ENCODE peak calls at places on chromosome 20, in five cellular contexts. V is body of pancreas; B is activated CD8-positive, alpha-beta memory T cell treated with anti-CD3 and anti-CD28 coated beads for 24 hours; M is CD4-positive, alpha-beta T cell; L is NCI-H2029 treated with DMSO at 0.1 percent for 48 hours. C is an unnamed sample.

GRCh38 chr20:25361287-25361683 is 29.4 kb downstream of the ABHD12 start:
- DNase-seq in L (no peak), V (no peak), M (no peak), B (no peak), C (no peak)

GRCh38 chr20:59044295-59044694 is 1.7 kb upstream of the PRELID3B start:
- DNase-seq in B (no peak), L (no peak), V (no peak), M (no peak), C (no peak)

GRCh38 chr20:25285856-25286798 is 38.2 kb downstream of the PYGB start:
- DNase-seq in M (no peak), V (peak), L (no peak), B (no peak), C (no peak)

GRCh38 chr20:51445591-51445990 is 96.9 kb downstream of the NFATC2 start:
- DNase-seq in M (no peak), V (no peak), B (no peak), L (no peak), C (no peak)

GRCh38 chr20:59708326-59708725 is 104.0 kb downstream of the PHACTR3 start:
- DNase-seq in M (no peak), L (no peak), V (no peak), B (no peak), C (no peak)

GRCh38 chr20:2224246-2224645 is 71.6 kb upstream of the TGM3 start:
- DNase-seq in M (no peak), B (no peak), V (no peak), L (no peak), C (no peak)

GRCh38 chr20:13510837-13511488 is 127.8 kb downstream of the TASP1 start:
- DNase-seq in V (peak), B (no peak), L (no peak), M (no peak), C (no peak)

GRCh38 chr20:16587066-16587465 is 13.8 kb upstream of the KIF16B start:
- DNase-seq in V (no peak), B (no peak), L (no peak), M (no peak), C (no peak)

GRCh38 chr20:11429168-11429567 is 488.5 kb upstream of the BTBD3 start:
- DNase-seq in M (no peak), L (no peak), V (no peak), B (no peak), C (no peak)

GRCh38 chr20:41524980-41525613 is 93.1 kb downstream of the CHD6 start:
- DNase-seq in V (peak), B (no peak), M (no peak), L (peak), C (peak)

GRCh38 chr20:62662422-62662821 is 20.1 kb downstream of the SLCO4A1 start:
- DNase-seq in B (no peak), V (no peak), L (no peak), M (no peak), C (no peak)

GRCh38 chr20:23128461-23129125 is 42.5 kb upstream of the CD93 start:
- DNase-seq in V (peak), B (no peak), L (no peak), M (no peak), C (no peak)

GRCh38 chr20:51166489-51166888 is 143.6 kb upstream of the KCNG1 start:
- DNase-seq in L (no peak), B (no peak), M (no peak), V (no peak), C (no peak)

GRCh38 chr20:52294106-52294628 is 102.6 kb upstream of the ZFP64 start:
- DNase-seq in B (no peak), V (no peak), L (no peak), M (no peak), C (no peak)

GRCh38 chr20:7196481-7196880 is 429.0 kb downstream of the BMP2 start:
- DNase-seq in M (no peak), V (no peak), L (no peak), B (no peak), C (no peak)

GRCh38 chr20:17614176-17614811 is 44.4 kb downstream of the DSTN start:
- DNase-seq in B (peak), L (no peak), V (peak), M (no peak), C (peak)

GRCh38 chr20:35320396-35321126 is 28.3 kb upstream of the FAM83C start:
- DNase-seq in B (no peak), L (no peak), V (no peak), M (no peak), C (no peak)

GRCh38 chr20:22617160-22617559 is 32.8 kb upstream of the FOXA2 start:
- DNase-seq in L (peak), V (peak), B (no peak), M (no peak), C (peak)

GRCh38 chr20:5065489-5066383 is 54.0 kb downstream of the PCNA start:
- DNase-seq in B (no peak), L (no peak), V (peak), M (no peak), C (peak)

GRCh38 chr20:37565134-37565811 is 37.6 kb upstream of the BLCAP start:
- DNase-seq in L (no peak), M (no peak), V (no peak), B (peak), C (no peak)

GRCh38 chr20:4667371-4667773 is 54.3 kb upstream of the PRND start:
- DNase-seq in M (no peak), L (no peak), V (no peak), B (no peak), C (no peak)

GRCh38 chr20:46350201-46350985 is 42.1 kb upstream of the CDH22 start:
- DNase-seq in B (no peak), M (no peak), V (no peak), L (no peak), C (no peak)

GRCh38 chr20:6845141-6845540 is 77.7 kb downstream of the BMP2 start:
- DNase-seq in V (no peak), B (no peak), M (no peak), L (no peak), C (no peak)

GRCh38 chr20:38434310-38434741 is 802 bp downstream of the SNHG17 start:
- DNase-seq in V (no peak), B (peak), L (no peak), M (no peak), C (no peak)

GRCh38 chr20:61442075-61442670 is 190.1 kb downstream of the CDH4 start:
- DNase-seq in M (no peak), B (no peak), L (no peak), V (no peak), C (no peak)

GRCh38 chr20:35404614-35405259 is 7.0 kb downstream of the UQCC1 start:
- DNase-seq in M (no peak), B (no peak), L (no peak), V (no peak), C (no peak)

GRCh38 chr20:48627737-48628128 is 200.1 kb downstream of the PREX1 start:
- DNase-seq in V (peak), M (no peak), L (no peak), B (no peak), C (no peak)

GRCh38 chr20:10316582-10316981 is 98.0 kb downstream of the SNAP25 start:
- DNase-seq in M (no peak), L (no peak), V (no peak), B (no peak), C (no peak)

GRCh38 chr20:49452011-49452482 is 30.4 kb downstream of the KCNB1 start:
- DNase-seq in L (no peak), V (peak), B (no peak), M (no peak), C (no peak)

GRCh38 chr20:46243707-46244628 is 64.3 kb downstream of the CDH22 start:
- DNase-seq in B (no peak), M (no peak), L (no peak), V (no peak), C (no peak)